ENCODE peak calls at places on chromosomes 5 and 9, in five cellular contexts. E is OCI-LY7, M is sigmoid colon, S is heart left ventricle, L is brain microvascular endothelial cell. D is an unnamed sample.

GRCh38 chr9:121975801-121976277 is 117.3 kb downstream of the TTLL11 start:
- DNase-seq in S (no peak), L (no peak), E (no peak), M (no peak), D (no peak)

GRCh38 chr5:14174235-14174636 is 31.1 kb downstream of the TRIO start:
- DNase-seq in E (peak; percentile 25), S (no peak), L (no peak), M (no peak), D (no peak)

GRCh38 chr5:151047814-151048425 is 27.5 kb downstream of the GPX3 start:
- DNase-seq in E (peak; percentile 37), S (peak; percentile 57), L (no peak), M (no peak), D (peak; percentile 30)

GRCh38 chr5:154713615-154714125 is 41.5 kb upstream of the LARP1 start:
- DNase-seq in S (no peak), L (no peak), M (peak; percentile 30), E (no peak), D (no peak)

GRCh38 chr9:37776328-37776727 is 8.5 kb downstream of the EXOSC3 start:
- DNase-seq in M (no peak), E (no peak), S (no peak), L (peak; percentile 73), D (no peak)

GRCh38 chr5:180353226-180353962 is at the start of gene GFPT2:
- DNase-seq in L (peak; percentile 53), M (peak; percentile 93), S (peak; percentile 91), E (peak; percentile 61), D (peak; percentile 68)

GRCh38 chr5:38450627-38451371 is 105.6 kb downstream of the LIFR start:
- DNase-seq in E (no peak), M (no peak), S (no peak), L (no peak), D (no peak)

GRCh38 chr5:102833146-102833545 is 78.0 kb downstream of the PAM start:
- DNase-seq in E (no peak), S (no peak), M (no peak), L (no peak), D (no peak)

GRCh38 chr5:961002-961710 is 47.4 kb upstream of the NKD2 start:
- DNase-seq in S (peak; percentile 64), M (no peak), E (no peak), L (no peak), D (no peak)

GRCh38 chr9:86034863-86035734 is 64.3 kb downstream of the GOLM1 start:
- DNase-seq in M (no peak), E (peak; percentile 12), L (peak; percentile 50), S (no peak), D (no peak)

GRCh38 chr9:137815256-137816255 is 62.0 kb upstream of the CACNA1B start:
- DNase-seq in L (no peak), M (no peak), S (no peak), E (no peak), D (no peak)

GRCh38 chr9:133403766-133404439 is 13.9 kb downstream of the REXO4 start:
- DNase-seq in L (no peak), M (no peak), E (peak; percentile 49), S (no peak), D (peak; percentile 43)

GRCh38 chr9:70080481-70081119 is 37.0 kb downstream of the MAMDC2 start:
- DNase-seq in S (no peak), L (peak; percentile 71), M (peak; percentile 78), E (no peak), D (no peak)

GRCh38 chr5:121029536-121030245 is 565.6 kb downstream of the PRR16 start:
- DNase-seq in M (no peak), E (no peak), S (no peak), L (no peak), D (no peak)

GRCh38 chr9:124541824-124542223 is 34.6 kb upstream of the NR5A1 start:
- DNase-seq in S (no peak), L (no peak), E (no peak), M (no peak), D (no peak)

GRCh38 chr5:96629774-96630173 is 32.4 kb upstream of the CAST start:
- DNase-seq in L (peak; percentile 98), E (no peak), M (no peak), S (no peak), D (no peak)

GRCh38 chr5:149887622-149888183 is 56.9 kb downstream of the PDE6A start:
- DNase-seq in L (peak; percentile 97), E (no peak), S (no peak), M (no peak), D (no peak)

GRCh38 chr5:33611882-33612281 is 171.1 kb downstream of the TARS1 start:
- DNase-seq in L (no peak), M (no peak), S (no peak), E (no peak), D (no peak)

GRCh38 chr9:128102861-128103588 is 24.5 kb downstream of the PTGES2 start:
- DNase-seq in M (no peak), E (no peak), L (no peak), S (peak; percentile 58), D (no peak)

GRCh38 chr5:116696356-116696755 is 121.7 kb upstream of the SEMA6A start:
- DNase-seq in S (no peak), L (peak; percentile 13), E (no peak), M (no peak), D (no peak)

GRCh38 chr5:56099346-56099745 is 104.6 kb upstream of the IL6ST start:
- DNase-seq in M (no peak), L (peak; percentile 24), S (no peak), E (no peak), D (no peak)

GRCh38 chr9:37976714-37977477 is 73.0 kb upstream of the SLC25A51 start:
- DNase-seq in L (peak; percentile 90), S (peak; percentile 38), E (no peak), M (peak; percentile 78), D (no peak)

GRCh38 chr9:113963017-113963620 is 87.0 kb downstream of the ZNF618 start:
- DNase-seq in L (peak; percentile 52), E (peak; percentile 47), S (no peak), M (no peak), D (peak; percentile 3)

GRCh38 chr5:163807781-163808180 is 302.4 kb downstream of the MAT2B start:
- DNase-seq in S (no peak), M (no peak), L (no peak), E (no peak), D (no peak)

GRCh38 chr9:129310666-129311350 is 132.7 kb upstream of the IER5L start:
- DNase-seq in S (no peak), L (no peak), M (peak; percentile 29), E (no peak), D (no peak)

DNA sequence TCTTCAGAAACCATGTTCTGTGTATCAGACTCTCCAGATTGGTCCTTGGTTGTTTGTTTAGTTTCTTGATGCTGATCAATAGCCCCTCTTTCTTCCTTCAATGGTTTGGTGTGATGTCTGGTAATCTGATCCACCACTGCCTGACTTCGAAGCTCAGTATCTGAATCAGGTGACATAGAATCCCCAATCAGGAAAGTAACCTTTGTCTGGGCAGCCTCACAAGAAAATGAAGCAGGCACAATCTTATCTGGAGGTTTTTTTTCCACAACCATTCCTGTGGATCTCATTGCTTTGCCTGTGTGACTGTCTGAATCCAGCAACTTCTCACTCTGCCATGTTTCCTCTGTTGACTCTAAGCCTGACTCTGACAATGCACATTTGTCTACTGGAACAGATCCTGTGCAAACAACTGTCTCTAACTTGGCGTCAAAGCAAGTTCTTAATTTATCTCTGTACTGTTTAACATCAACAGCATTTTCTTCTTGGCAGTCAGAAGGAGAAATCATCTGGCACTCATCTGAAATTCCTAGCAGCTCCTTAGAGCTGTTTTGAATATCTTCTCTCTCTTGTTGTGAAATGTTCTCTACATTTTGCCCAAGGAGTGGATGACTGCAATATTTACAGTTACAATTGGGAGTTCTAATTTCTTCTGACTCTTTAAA is 37.1 kb upstream of the RAPGEF6 start:
- DNase-seq in L (peak; percentile 72), M (no peak), S (no peak), E (no peak), D (no peak)
- H3K4me3 ChIP-seq in L (no peak overlapping the region), M (no peak overlapping the region), S (no peak overlapping the region), E (no peak overlapping the region), D (no peak overlapping the region)

DNA sequence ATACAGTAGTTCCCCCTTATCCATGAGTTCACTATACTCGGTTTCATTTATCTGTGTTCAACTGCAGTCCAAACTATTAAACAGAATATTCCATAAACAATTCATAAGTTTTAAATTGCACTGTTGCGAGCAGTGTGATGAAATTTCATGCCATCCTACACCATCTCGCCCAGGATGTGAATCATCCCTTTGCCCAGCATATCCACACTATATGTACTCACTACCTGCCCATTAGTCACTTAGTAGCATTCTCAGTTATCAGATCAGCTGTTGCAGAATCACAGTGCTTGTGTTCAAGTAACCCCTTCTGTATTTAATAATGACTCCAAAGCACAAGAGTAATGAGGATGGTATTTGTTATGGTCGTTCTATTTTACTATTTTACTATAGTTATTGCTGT is 51.5 kb downstream of the SHOC1 start:
- DNase-seq in E (no peak), S (no peak), L (peak; percentile 45), M (no peak), D (no peak)
- H3K4me3 ChIP-seq in E (no peak overlapping the region), S (no peak overlapping the region), L (no peak overlapping the region), M (no peak overlapping the region), D (no peak overlapping the region)

GRCh38 chr5:125410501-125411162 is 664.2 kb upstream of the ZNF608 start:
- DNase-seq in S (no peak), E (no peak), L (peak; percentile 10), M (no peak), D (no peak)

GRCh38 chr5:125411163-125412050 is 665.0 kb upstream of the ZNF608 start:
- DNase-seq in L (peak; percentile 84), S (no peak), M (peak; percentile 59), E (peak; percentile 16), D (no peak)

GRCh38 chr5:125413861-125414260 is 667.4 kb upstream of the ZNF608 start:
- DNase-seq in M (no peak), E (no peak), L (no peak), S (no peak), D (no peak)

GRCh38 chr5:125412561-125413535 is 666.4 kb upstream of the ZNF608 start:
- DNase-seq in E (peak; percentile 37), M (peak; percentile 82), S (peak; percentile 69), L (peak; percentile 86), D (no peak)

GRCh38 chr5:125412051-125412560 is 665.7 kb upstream of the ZNF608 start:
- DNase-seq in S (no peak), E (peak; percentile 45), L (peak; percentile 34), M (peak; percentile 59), D (no peak)
- H3K4me3 ChIP-seq in S (peak overlapping the region; percentile 6), E (peak overlapping the region; percentile 46), L (no peak overlapping the region), M (peak overlapping the region; percentile 30), D (no peak overlapping the region)

GRCh38 chr5:16741007-16741406 is 124.2 kb upstream of the RETREG1 start:
- DNase-seq in E (no peak), L (no peak), S (no peak), M (no peak), D (no peak)

GRCh38 chr5:16737620-16738364 is 121.0 kb upstream of the RETREG1 start:
- DNase-seq in M (no peak), L (no peak), S (no peak), E (no peak), D (no peak)

GRCh38 chr5:16740046-16740445 is 123.2 kb upstream of the RETREG1 start:
- DNase-seq in S (no peak), E (no peak), L (no peak), M (no peak), D (no peak)

GRCh38 chr5:16742938-16743337 is 126.1 kb upstream of the RETREG1 start:
- DNase-seq in L (peak; percentile 16), S (no peak), E (no peak), M (no peak), D (no peak)

GRCh38 chr5:16740476-16740875 is 123.7 kb upstream of the RETREG1 start:
- DNase-seq in M (no peak), L (no peak), S (no peak), E (no peak), D (no peak)
- H3K4me3 ChIP-seq in M (peak overlapping the region; percentile 22), L (no peak overlapping the region), S (peak overlapping the region; percentile 4), E (no peak overlapping the region), D (no peak overlapping the region)

GRCh38 chr9:88651682-88652633 is 117.0 kb downstream of the NXNL2 start:
- DNase-seq in S (peak; percentile 83), E (no peak), M (peak; percentile 96), L (peak; percentile 100), D (no peak)
- H3K4me3 ChIP-seq in S (no peak overlapping the region), E (no peak overlapping the region), M (no peak overlapping the region), L (no peak overlapping the region), D (no peak overlapping the region)